ENCODE peak calls at places on chromosomes 16 and 17, in four cellular contexts. Q, Z, X and L are unnamed samples.

GRCh38 chr16:57538235-57538711 is 1.9 kb upstream of the CCDC102A start:
- DNase-seq in Q (no peak), Z (no peak), X (no peak), L (no peak)

GRCh38 chr16:66084306-66084705 is 282.2 kb upstream of the CDH5 start:
- DNase-seq in Q (no peak), Z (no peak), X (no peak), L (no peak)

GRCh38 chr16:90050969-90051368 is 26.2 kb downstream of the PRDM7 start:
- DNase-seq in Q (no peak), Z (no peak), X (no peak), L (no peak)

GRCh38 chr16:88569614-88569984 is 604 bp upstream of the ZC3H18 start:
- DNase-seq in Q (peak; percentile 32), Z (no peak), X (peak; percentile 13), L (peak; percentile 1)

GRCh38 chr17:34220776-34221390 is 34.2 kb upstream of the CCL2 start:
- DNase-seq in Q (no peak), Z (no peak), X (no peak), L (no peak)

GRCh38 chr17:52681486-52681885 is 523.0 kb upstream of the CA10 start:
- DNase-seq in Q (no peak), Z (no peak), X (no peak), L (no peak)

GRCh38 chr17:69523252-69523861 is 108.9 kb downstream of the MAP2K6 start:
- DNase-seq in Q (no peak), Z (peak; percentile 52), X (peak; percentile 69), L (peak; percentile 64)

GRCh38 chr17:44736551-44737240 is 22.1 kb upstream of the ADAM11 start:
- DNase-seq in Q (no peak), Z (peak; percentile 59), X (no peak), L (no peak)

GRCh38 chr17:3659541-3660111 is 8.8 kb downstream of the TAX1BP3 start:
- DNase-seq in Q (peak; percentile 93), Z (peak; percentile 27), X (peak; percentile 76), L (peak; percentile 90)

GRCh38 chr17:49523706-49524472 is 28.8 kb downstream of the NGFR start:
- DNase-seq in Q (no peak), Z (no peak), X (peak; percentile 96), L (no peak)

GRCh38 chr17:80894726-80895125 is 96.9 kb upstream of the CHMP6 start:
- DNase-seq in Q (no peak), Z (no peak), X (no peak), L (no peak)

GRCh38 chr17:57006040-57006439 is 28.1 kb downstream of the SCPEP1 start:
- DNase-seq in Q (peak; percentile 68), Z (no peak), X (peak; percentile 33), L (no peak)

GRCh38 chr16:50520451-50521245 is 27.5 kb upstream of the NKD1 start:
- DNase-seq in Q (no peak), Z (no peak), X (no peak), L (no peak)

GRCh38 chr17:7886227-7887037 is 2.2 kb upstream of the CHD3 start:
- DNase-seq in Q (peak; percentile 43), Z (peak; percentile 51), X (no peak), L (peak; percentile 15)
- TF ChIP-seq CTCF in Q (no peak), Z (peak; percentile 12), X (no peak), L (peak; percentile 4)

GRCh38 chr17:35588196-35588920 is 1.2 kb downstream of the AP2B1 start:
- DNase-seq in Q (no peak), Z (no peak), X (peak; percentile 98), L (peak; percentile 74)
- H3K4me3 ChIP-seq in Q (no peak overlapping the region), Z (peak overlapping the region; percentile 86), X (peak overlapping the region; percentile 94), L (peak overlapping the region; percentile 98)

GRCh38 chr17:30920282-30920681 is 1.5 kb upstream of the ADAP2 start:
- DNase-seq in Q (no peak), Z (peak; percentile 22), X (no peak), L (peak; percentile 27)
- TF ChIP-seq CTCF in Q (no peak), Z (no peak), X (no peak), L (no peak)

GRCh38 chr17:16649585-16649984 is 4.1 kb downstream of the ZNF624 start:
- DNase-seq in Q (no peak), Z (no peak), X (peak; percentile 2), L (no peak)
- H3K4me3 ChIP-seq in Q (no peak overlapping the region), Z (no peak overlapping the region), X (no peak overlapping the region), L (no peak overlapping the region)

GRCh38 chr16:20774703-20775362 is 11.0 kb downstream of the ACSM3 start:
- DNase-seq in Q (peak; percentile 84), Z (peak; percentile 79), X (peak; percentile 83), L (peak; percentile 47)
- TF ChIP-seq CTCF in Q (peak; percentile 53), Z (peak; percentile 85), X (peak; percentile 79), L (peak; percentile 87)

DNA sequence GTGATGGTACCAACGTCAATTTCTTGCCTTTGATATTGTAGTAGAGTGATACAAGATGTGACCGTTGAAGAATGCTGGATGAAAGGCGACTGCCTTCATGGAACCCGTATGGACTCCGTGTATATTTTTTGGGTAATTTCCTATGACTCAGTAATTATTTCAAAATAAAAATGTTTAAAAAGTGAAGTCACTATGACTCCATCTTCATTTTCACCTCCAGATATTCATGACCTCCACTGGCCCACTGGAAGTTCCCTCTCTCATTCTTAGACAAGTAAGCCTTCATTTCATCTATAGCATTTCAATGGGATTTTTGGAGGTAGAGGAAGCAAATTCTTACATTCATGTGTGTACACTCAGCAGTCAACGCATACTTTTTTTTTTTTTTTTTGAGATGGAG is 111.8 kb upstream of the NUDT7 start:
- DNase-seq in Q (no peak), Z (no peak), X (no peak), L (no peak)
- H3K4me3 ChIP-seq in Q (no peak overlapping the region), Z (no peak overlapping the region), X (no peak overlapping the region), L (no peak overlapping the region)

DNA sequence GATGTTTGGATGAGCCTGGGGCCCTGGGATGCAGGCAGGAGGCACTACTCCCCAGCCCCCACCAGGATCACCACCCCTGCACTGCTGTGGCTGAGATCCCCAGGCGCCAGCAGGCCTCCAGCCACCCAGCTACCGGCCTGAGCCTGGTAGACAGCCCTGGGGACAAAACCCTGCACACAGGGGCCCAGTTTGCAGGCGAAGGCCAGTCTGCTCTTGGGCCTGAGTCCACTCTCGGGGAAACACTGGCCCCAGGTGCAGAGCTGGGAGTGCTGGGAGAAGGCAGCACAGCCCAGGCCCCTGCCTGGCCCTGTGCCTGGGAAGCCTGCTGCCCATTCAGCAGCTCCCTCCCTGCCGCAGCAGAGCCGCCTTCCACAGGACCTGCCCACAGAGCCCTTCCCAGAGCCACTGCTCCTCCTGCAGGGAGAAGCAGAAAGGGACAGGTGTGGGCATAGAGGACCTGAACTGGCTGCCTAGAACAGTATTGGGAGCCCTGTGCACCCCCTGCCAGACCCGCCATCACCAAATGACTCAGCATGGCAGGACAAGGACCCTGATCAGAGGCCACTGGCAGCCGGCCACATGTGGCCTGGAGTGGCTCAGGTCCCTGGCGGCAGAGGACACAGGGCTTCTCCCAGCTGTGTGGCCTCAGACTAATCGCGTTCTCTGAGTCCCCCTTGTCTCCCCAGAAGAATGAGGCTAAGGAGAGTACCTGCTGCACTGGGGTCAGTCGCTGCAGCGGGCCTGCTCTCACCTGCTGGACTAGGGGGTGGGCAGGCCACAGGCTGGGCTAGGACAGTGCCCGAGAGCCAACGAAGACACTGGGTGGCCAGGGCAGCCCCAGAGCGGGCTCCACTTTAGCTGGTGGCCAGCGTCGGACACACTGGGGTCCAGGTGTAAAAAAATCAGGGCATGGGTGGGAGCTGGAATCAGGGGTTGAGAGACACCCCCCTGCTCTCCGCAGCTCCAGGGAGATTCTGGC is 10.7 kb downstream of the MSRB1 start:
- DNase-seq in Q (peak; percentile 45), Z (no peak), X (peak; percentile 53), L (no peak)
- TF ChIP-seq CTCF in Q (no peak), Z (peak; percentile 15), X (peak; percentile 63), L (peak; percentile 19)

GRCh38 chr16:19210968-19211367 is 42.9 kb downstream of the SYT17 start:
- DNase-seq in Q (no peak), Z (no peak), X (no peak), L (no peak)
- H3K4me3 ChIP-seq in Q (no peak overlapping the region), Z (no peak overlapping the region), X (no peak overlapping the region), L (no peak overlapping the region)

GRCh38 chr16:67198238-67198734 is 645 bp upstream of the ELMO3 start:
- DNase-seq in Q (peak; percentile 74), Z (peak; percentile 15), X (peak; percentile 82), L (peak; percentile 41)

GRCh38 chr16:67199808-67200198 is 872 bp downstream of the ELMO3 start:
- DNase-seq in Q (no peak), Z (no peak), X (no peak), L (no peak)

GRCh38 chr16:67200491-67200890 is 1.6 kb downstream of the ELMO3 start:
- DNase-seq in Q (no peak), Z (no peak), X (no peak), L (no peak)

GRCh38 chr16:67197704-67198103 is 1.2 kb upstream of the ELMO3 start:
- DNase-seq in Q (no peak), Z (no peak), X (no peak), L (no peak)

DNA sequence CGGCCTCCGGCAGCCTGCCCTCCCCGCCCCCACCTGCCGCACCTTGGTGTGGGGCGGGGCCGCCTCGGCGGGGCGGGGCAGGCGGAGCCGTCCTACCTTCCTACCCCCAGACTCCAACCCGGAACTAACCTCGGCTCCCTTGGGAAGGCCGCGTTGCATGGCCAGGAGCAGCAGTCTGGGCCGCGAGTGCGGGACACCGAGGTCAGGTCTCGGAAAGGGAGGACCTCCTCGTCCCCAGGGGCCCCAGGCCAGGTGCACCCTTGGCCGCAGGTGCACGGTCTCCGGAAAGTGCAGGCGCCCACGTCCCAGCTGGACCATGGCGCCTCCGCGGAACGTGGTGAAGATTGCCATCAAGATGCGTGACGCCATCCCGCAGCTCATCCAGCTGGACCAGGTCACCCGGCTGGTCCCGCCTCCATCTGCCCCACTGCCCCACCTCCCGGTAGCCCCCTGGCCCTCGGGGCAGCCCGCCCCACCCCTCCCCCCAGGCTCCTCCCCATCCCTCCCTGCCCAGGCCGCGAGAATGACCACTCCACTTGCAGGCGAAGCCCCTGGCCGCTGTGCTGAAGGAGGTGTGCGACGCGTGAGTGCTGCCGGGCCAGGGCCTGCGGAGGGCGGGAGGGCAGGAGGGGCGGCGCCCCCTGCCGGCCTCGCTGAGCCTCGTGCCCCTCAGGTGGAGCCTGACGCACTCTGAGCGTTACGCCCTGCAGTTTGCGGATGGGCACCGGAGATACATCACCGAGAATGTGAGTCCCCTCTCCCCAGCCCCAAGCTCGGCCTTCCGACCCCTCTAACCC is at the start of gene ELMO3:
- DNase-seq in Q (no peak), Z (peak; percentile 71), X (peak; percentile 79), L (no peak)
- TF ChIP-seq CTCF in Q (peak; percentile 28), Z (peak; percentile 44), X (peak; percentile 51), L (peak; percentile 43)

GRCh38 chr17:77174928-77175720 is 34.4 kb downstream of the SEC14L1 start:
- DNase-seq in Q (peak; percentile 69), Z (no peak), X (peak; percentile 47), L (no peak)
- H3K4me3 ChIP-seq in Q (no peak overlapping the region), Z (no peak overlapping the region), X (no peak overlapping the region), L (no peak overlapping the region)